ENCODE peak calls at places on chromosomes 5 and 9, in four cellular contexts. P is Panc1, U is amygdala, V is GM04504. F is an unnamed sample.

GRCh38 chr5:43256261-43256966 is 56.8 kb downstream of the HMGCS1 start:
- DNase-seq in U (no peak), V (no peak), P (no peak), F (no peak)

GRCh38 chr5:136374003-136374402 is 8.7 kb upstream of the TRPC7 start:
- DNase-seq in U (no peak), V (peak; percentile 1), P (no peak), F (no peak)

GRCh38 chr9:129584136-129584535 is 36.8 kb downstream of the C9orf50 start:
- DNase-seq in P (no peak), V (no peak), U (peak; percentile 27), F (no peak)

GRCh38 chr9:106203832-106204516 is 509.6 kb downstream of the TMEM38B start:
- DNase-seq in U (no peak), V (no peak), P (no peak), F (peak; percentile 60)

GRCh38 chr5:43305948-43306563 is 7.2 kb downstream of the HMGCS1 start:
- DNase-seq in U (no peak), P (peak; percentile 36), V (no peak), F (no peak)

GRCh38 chr9:81083821-81084512 is 605.4 kb downstream of the TLE1 start:
- DNase-seq in U (no peak), P (no peak), V (peak; percentile 22), F (no peak)

GRCh38 chr9:114244570-114244969 is 78.3 kb upstream of the ORM1 start:
- DNase-seq in V (no peak), P (no peak), U (no peak), F (no peak)

GRCh38 chr9:99485461-99485860 is 263.4 kb downstream of the SEC61B start:
- DNase-seq in P (no peak), V (no peak), U (no peak), F (no peak)

GRCh38 chr5:17189381-17190036 is 27.9 kb upstream of the BASP1 start:
- DNase-seq in P (peak; percentile 86), V (peak; percentile 54), U (no peak), F (no peak)

GRCh38 chr5:64789457-64789856 is 20.7 kb downstream of the CWC27 start:
- DNase-seq in P (no peak), V (no peak), U (no peak), F (no peak)

GRCh38 chr9:118595719-118596305 is 773.4 kb downstream of the BRINP1 start:
- DNase-seq in P (no peak), U (peak; percentile 26), V (peak; percentile 46), F (no peak)

GRCh38 chr9:71774917-71775316 is 6.6 kb upstream of the CEMIP2 start:
- DNase-seq in U (no peak), P (no peak), V (no peak), F (no peak)

GRCh38 chr9:34343605-34344004 is 14.2 kb downstream of the NUDT2 start:
- DNase-seq in V (no peak), P (no peak), U (no peak), F (no peak)

GRCh38 chr9:133841167-133841812 is 103.1 kb upstream of the SARDH start:
- DNase-seq in P (no peak), V (no peak), U (no peak), F (peak; percentile 48)

GRCh38 chr5:141001854-141002666 is 35.8 kb downstream of the PCDHAC2 start:
- DNase-seq in P (no peak), U (peak; percentile 22), V (no peak), F (no peak)

GRCh38 chr9:106326493-106326892 is 536.5 kb upstream of the ZNF462 start:
- DNase-seq in V (no peak), U (no peak), P (no peak), F (no peak)

GRCh38 chr5:36396640-36397039 is 94.9 kb upstream of the RANBP3L start:
- DNase-seq in P (no peak), U (no peak), V (no peak), F (no peak)

GRCh38 chr5:167699434-167699833 is 592.0 kb upstream of the WWC1 start:
- DNase-seq in U (no peak), V (peak; percentile 97), P (peak; percentile 92), F (no peak)

GRCh38 chr9:89799766-89800165 is 195.0 kb downstream of the GADD45G start:
- DNase-seq in P (no peak), U (no peak), V (no peak), F (no peak)

GRCh38 chr5:175922192-175922885 is 45.8 kb downstream of the THOC3 start:
- DNase-seq in V (peak; percentile 91), P (no peak), U (no peak), F (no peak)

GRCh38 chr5:132425975-132426524 is 56.5 kb downstream of the SLC22A5 start:
- DNase-seq in U (no peak), P (no peak), V (no peak), F (no peak)

GRCh38 chr9:86795861-86796497 is 151.3 kb downstream of the GAS1 start:
- DNase-seq in V (peak; percentile 89), U (no peak), P (no peak), F (no peak)

GRCh38 chr9:134965851-134966250 is 48.1 kb upstream of the FCN1 start:
- DNase-seq in V (no peak), U (no peak), P (no peak), F (peak; percentile 37)

GRCh38 chr5:88729476-88730182 is 153.4 kb downstream of the MEF2C start:
- DNase-seq in V (peak; percentile 49), U (no peak), P (peak; percentile 73), F (peak; percentile 67)